ENCODE peak calls at places on chromosomes 12 and 14, in nine cellular contexts. E is stimulated activated CD4-positive, alpha-beta T cell treated with anti-CD3 and anti-CD28 coated beads, Interleukin-1b, Interleukin-23, amount 100 ng/mL, for 24 hours; W is fibroblast of lung; X is NCI-H774; U is stimulated activated CD8-positive, alpha-beta memory T cell treated with anti-CD3 and anti-CD28 coated beads, Interleukin-4, amount 100 ng/mL, for 4 hours; V is MM.1S; Y is sciatic nerve; D is iPS DF 6.9; G is amniotic epithelial cell. J is an unnamed sample.

GRCh38 chr12:103969391-103969790 is 3.7 kb downstream of the TDG start:
- DNase-seq in G (peak; percentile 58), V (no peak), U (no peak), W (no peak), E (no peak), D (no peak), X (no peak), Y (no peak), J (no peak)

GRCh38 chr12:124289634-124290600 is 5.0 kb upstream of the RFLNA start:
- DNase-seq in Y (no peak), W (peak; percentile 42), V (no peak), D (no peak), E (no peak), G (no peak), U (no peak), X (no peak), J (no peak)

GRCh38 chr12:63955831-63956685 is 111.6 kb downstream of the SRGAP1 start:
- DNase-seq in W (peak; percentile 92), V (no peak), G (peak; percentile 93), D (no peak), U (no peak), X (no peak), E (no peak), Y (no peak), J (no peak)

GRCh38 chr14:86055512-86055911 is 525.6 kb downstream of the FLRT2 start:
- DNase-seq in U (no peak), Y (no peak), E (no peak), G (peak; percentile 61), D (no peak), W (peak; percentile 31), V (no peak), X (no peak), J (no peak)

GRCh38 chr12:52349196-52349595 is 18.1 kb downstream of the KRT85 start:
- DNase-seq in D (no peak), Y (no peak), V (no peak), X (no peak), W (no peak), G (peak; percentile 98), U (no peak), E (no peak), J (no peak)

GRCh38 chr12:14647028-14647750 is 49.2 kb downstream of the GUCY2C start:
- DNase-seq in E (no peak), X (no peak), G (peak; percentile 12), V (no peak), U (no peak), Y (no peak), D (no peak), W (no peak), J (no peak)

GRCh38 chr12:116537149-116537904 is 21.9 kb upstream of the MAP1LC3B2 start:
- DNase-seq in W (no peak), G (no peak), V (peak; percentile 42), X (no peak), Y (no peak), E (no peak), D (no peak), U (no peak), J (no peak)

GRCh38 chr14:64444984-64445845 is 20.1 kb upstream of the AKAP5 start:
- DNase-seq in Y (no peak), D (no peak), G (peak; percentile 89), U (peak; percentile 20), W (peak; percentile 58), X (no peak), V (peak; percentile 59), E (no peak), J (peak; percentile 30)

GRCh38 chr14:34699873-34700621 is 14.3 kb downstream of the CFL2 start:
- DNase-seq in G (peak; percentile 95), U (no peak), Y (no peak), E (no peak), V (no peak), D (no peak), X (peak; percentile 47), W (peak; percentile 91), J (no peak)

GRCh38 chr12:46920503-46920902 is 94.7 kb upstream of the SLC38A4 start:
- DNase-seq in U (no peak), V (no peak), E (no peak), W (no peak), X (no peak), Y (no peak), G (no peak), D (no peak), J (no peak)

GRCh38 chr14:101364503-101365328 is 196.6 kb upstream of the DIO3 start:
- DNase-seq in Y (peak; percentile 79), X (no peak), V (no peak), E (no peak), D (no peak), U (no peak), W (peak; percentile 70), G (peak; percentile 86), J (no peak)

GRCh38 chr12:18827913-18828312 is 90.0 kb downstream of the CAPZA3 start:
- DNase-seq in D (no peak), X (no peak), G (no peak), Y (no peak), E (no peak), U (no peak), W (no peak), V (no peak), J (no peak)

GRCh38 chr12:57380300-57380699 is 50.5 kb downstream of the R3HDM2 start:
- DNase-seq in G (peak; percentile 17), D (no peak), W (no peak), U (no peak), X (no peak), Y (no peak), E (no peak), V (peak; percentile 31), J (no peak)

GRCh38 chr14:58282925-58283593 is 15.3 kb upstream of the ARID4A start:
- DNase-seq in Y (no peak), D (no peak), V (no peak), G (no peak), X (no peak), E (no peak), W (no peak), U (no peak), J (no peak)

GRCh38 chr12:95258803-95259202 is 41.2 kb downstream of the VEZT start:
- DNase-seq in G (no peak), U (no peak), E (no peak), W (no peak), V (no peak), X (no peak), D (no peak), Y (no peak), J (no peak)

GRCh38 chr14:100383727-100384158 is 60.6 kb downstream of the SLC25A47 start:
- DNase-seq in E (peak; percentile 43), U (peak; percentile 49), Y (peak; percentile 80), G (peak; percentile 28), W (peak; percentile 58), X (peak; percentile 25), V (peak; percentile 10), D (no peak), J (peak; percentile 66)

GRCh38 chr12:60035835-60036234 is 440.0 kb downstream of the SLC16A7 start:
- DNase-seq in U (no peak), D (no peak), G (peak; percentile 15), V (no peak), W (no peak), E (no peak), Y (no peak), X (no peak), J (no peak)

GRCh38 chr12:38154096-38155019 is 162.2 kb upstream of the ALG10B start:
- DNase-seq in U (no peak), X (no peak), W (no peak), E (no peak), G (no peak), Y (no peak), D (no peak), V (no peak), J (no peak)

GRCh38 chr14:98136420-98136819 is 1135.6 kb downstream of the BCL11B start:
- DNase-seq in E (no peak), X (no peak), D (no peak), G (no peak), V (no peak), Y (no peak), W (no peak), U (no peak), J (no peak)

GRCh38 chr12:121797937-121798801 is 4.7 kb upstream of the RHOF start:
- DNase-seq in Y (peak; percentile 86), X (peak; percentile 59), U (no peak), V (no peak), D (no peak), G (peak; percentile 43), E (no peak), W (peak; percentile 74), J (no peak)

GRCh38 chr12:13947237-13947945 is 34.0 kb downstream of the GRIN2B start:
- DNase-seq in Y (no peak), W (no peak), E (no peak), X (no peak), D (no peak), U (no peak), V (no peak), G (no peak), J (no peak)

GRCh38 chr12:1911598-1912575 is 6.6 kb downstream of the CACNA2D4 start:
- DNase-seq in Y (peak; percentile 31), V (no peak), X (peak; percentile 82), E (no peak), G (no peak), D (no peak), W (no peak), U (no peak), J (no peak)

GRCh38 chr14:77236814-77237213 is 34.2 kb downstream of the NGB start:
- DNase-seq in X (no peak), V (no peak), G (no peak), Y (no peak), W (no peak), E (no peak), U (no peak), D (no peak), J (no peak)

GRCh38 chr12:84793558-84794367 is 118.8 kb downstream of the SLC6A15 start:
- DNase-seq in W (peak; percentile 34), U (no peak), E (no peak), V (no peak), X (no peak), D (no peak), G (peak; percentile 15), Y (no peak), J (no peak)

GRCh38 chr14:56145181-56145580 is 27.0 kb downstream of the PELI2 start:
- DNase-seq in W (no peak), G (peak; percentile 76), E (no peak), X (no peak), V (no peak), Y (no peak), D (no peak), U (no peak), J (no peak)

GRCh38 chr12:75564398-75564797 is 53.0 kb upstream of the KRR1 start:
- DNase-seq in V (no peak), Y (no peak), W (no peak), D (no peak), G (no peak), E (no peak), X (no peak), U (no peak), J (no peak)

GRCh38 chr12:101361455-101361854 is 46.1 kb downstream of the ARL1 start:
- DNase-seq in E (no peak), X (no peak), G (no peak), D (no peak), V (no peak), U (no peak), W (no peak), Y (no peak), J (no peak)

GRCh38 chr12:31267966-31268365 is 58.0 kb downstream of the SINHCAF start:
- DNase-seq in V (no peak), U (no peak), G (peak; percentile 91), X (no peak), Y (no peak), E (no peak), W (no peak), D (no peak), J (no peak)

GRCh38 chr14:62428429-62429203 is 616.6 kb downstream of the KCNH5 start:
- DNase-seq in W (peak; percentile 50), V (no peak), D (no peak), U (no peak), E (no peak), Y (no peak), G (peak; percentile 88), X (no peak), J (no peak)